ENCODE peak calls at places on chromosomes 16 and 17, in nine cellular contexts. M is EL; W is GM03348; U is T-helper 2 cell; I is choroid plexus epithelial cell; T is CD4-positive, alpha-beta memory T cell; C is MV-4-11; A is stimulated activated CD4-positive, alpha-beta T cell treated with anti-CD3 and anti-CD28 coated beads, Interleukin-1b, Interleukin-23, amount 100 ng/mL, for 24 hours; B is A549. V is an unnamed sample.

GRCh38 chr16:88378401-88378800 is 4.4 kb upstream of the ZNF469 start:
- DNase-seq in M (no peak), W (no peak), U (no peak), I (no peak), T (no peak), C (no peak), A (no peak), B (no peak), V (no peak)

GRCh38 chr16:30491744-30492308 is 19.3 kb downstream of the ITGAL start:
- DNase-seq in M (peak; percentile 95), W (peak; percentile 68), U (no peak), I (peak; percentile 92), T (no peak), C (peak; percentile 89), A (no peak), B (peak; percentile 80), V (peak; percentile 83)

GRCh38 chr17:45311406-45311761 is 5.4 kb downstream of the MAP3K14 start:
- DNase-seq in M (no peak), W (no peak), U (no peak), I (no peak), T (no peak), C (no peak), A (no peak), B (no peak), V (no peak)

GRCh38 chr17:48546924-48547838 is 2.3 kb upstream of the HOXB2 start:
- DNase-seq in M (no peak), W (peak; percentile 52), U (no peak), I (no peak), T (no peak), C (no peak), A (no peak), B (no peak), V (peak; percentile 56)

GRCh38 chr17:12790806-12791148 is 1.5 kb downstream of the ARHGAP44 start:
- DNase-seq in M (no peak), W (no peak), U (no peak), I (no peak), T (no peak), C (no peak), A (no peak), B (no peak), V (no peak)

GRCh38 chr16:70151941-70152509 is 21.6 kb upstream of the CLEC18C start:
- DNase-seq in M (no peak), W (peak; percentile 15), U (no peak), I (no peak), T (no peak), C (no peak), A (no peak), B (no peak), V (no peak)

GRCh38 chr17:79330696-79331095 is 256.1 kb downstream of the ENGASE start:
- DNase-seq in M (no peak), W (no peak), U (no peak), I (no peak), T (no peak), C (no peak), A (no peak), B (no peak), V (no peak)

GRCh38 chr17:17180741-17181525 is 25.2 kb downstream of the PLD6 start:
- DNase-seq in M (no peak), W (no peak), U (no peak), I (no peak), T (no peak), C (no peak), A (no peak), B (no peak), V (no peak)

GRCh38 chr17:48520631-48521045 is 10.2 kb downstream of the HOXB1 start:
- DNase-seq in M (peak; percentile 30), W (peak; percentile 48), U (no peak), I (no peak), T (no peak), C (no peak), A (no peak), B (peak; percentile 84), V (peak; percentile 67)